ENCODE peak calls at places on chromosomes 11 and 22, in four cellular contexts. F is prostate gland, V is RWPE2, O is neuronal stem cell. E is an unnamed sample.

GRCh38 chr11:35548925-35549561 is 23.6 kb upstream of the PAMR1 start:
- DNase-seq in O (peak; percentile 88), V (no peak), F (no peak), E (no peak)

GRCh38 chr11:69301491-69302401 is 7.8 kb downstream of the MYEOV start:
- DNase-seq in V (peak; percentile 90), O (no peak), F (no peak), E (no peak)

GRCh38 chr11:64406221-64406946 is 47.4 kb downstream of the RPS6KA4 start:
- DNase-seq in F (no peak), O (no peak), V (no peak), E (no peak)

GRCh38 chr11:127939000-127939399 is 648.4 kb downstream of the ETS1 start:
- DNase-seq in F (no peak), V (no peak), O (no peak), E (no peak)

GRCh38 chr11:9315078-9315688 is 790 bp upstream of the TMEM41B start:
- DNase-seq in F (no peak), O (no peak), V (no peak), E (no peak)

GRCh38 chr11:14451825-14452224 is 47.8 kb downstream of the COPB1 start:
- DNase-seq in O (no peak), F (no peak), V (no peak), E (no peak)

GRCh38 chr11:123054301-123055065 is 7.5 kb downstream of the HSPA8 start:
- DNase-seq in V (no peak), O (peak; percentile 64), F (peak; percentile 44), E (no peak)

GRCh38 chr11:118045191-118045590 is 31.7 kb upstream of the TMPRSS4 start:
- DNase-seq in V (no peak), O (no peak), F (no peak), E (no peak)

GRCh38 chr11:120303004-120303637 is 22.0 kb upstream of the TLCD5 start:
- DNase-seq in F (peak; percentile 60), V (no peak), O (peak; percentile 78), E (peak; percentile 16)

GRCh38 chr11:93591247-93591898 is 48.2 kb upstream of the SMCO4 start:
- DNase-seq in F (no peak), O (no peak), V (no peak), E (no peak)

GRCh38 chr11:63165710-63166310 is 21.8 kb upstream of the SLC22A24 start:
- DNase-seq in F (no peak), O (no peak), V (no peak), E (no peak)

GRCh38 chr11:123640029-123640428 is 14.4 kb downstream of the SCN3B start:
- DNase-seq in F (no peak), V (no peak), O (no peak), E (no peak)

DNA sequence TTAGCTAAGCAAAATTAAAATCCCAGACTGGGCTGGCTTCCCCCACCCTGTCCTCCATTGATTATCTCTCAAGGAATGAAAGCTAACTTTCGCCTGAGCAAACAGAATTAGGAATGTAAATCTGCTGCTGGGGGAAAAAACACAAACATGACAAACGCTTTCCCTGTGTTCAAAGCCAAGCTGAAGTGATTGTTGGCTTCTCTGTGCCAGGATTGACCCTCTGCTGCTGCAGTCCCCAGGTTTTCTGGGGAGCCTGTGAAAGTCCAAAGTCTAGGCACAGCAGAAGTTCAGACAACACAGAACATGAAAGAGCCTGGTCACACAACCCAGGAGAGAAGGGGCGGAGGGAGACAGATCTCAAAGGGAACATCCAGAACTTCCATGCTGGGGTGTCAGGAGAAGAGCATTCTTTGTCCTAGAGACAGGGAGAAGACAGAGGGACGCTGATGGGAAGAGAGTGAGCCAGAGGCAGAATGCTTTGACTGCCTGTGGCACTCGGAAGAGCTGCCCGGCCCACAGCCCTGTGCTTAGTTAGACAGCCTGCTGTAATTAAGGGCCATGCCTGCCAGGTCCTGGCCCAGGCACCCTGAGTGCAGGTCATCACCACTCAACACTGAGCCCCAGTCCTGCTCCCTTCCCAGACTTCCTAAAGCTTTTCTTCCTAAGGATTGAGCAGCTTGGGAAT is 6.9 kb downstream of the PATZ1 start:
- DNase-seq in V (no peak), O (no peak), F (no peak), E (no peak)
- H3K27ac ChIP-seq in V (no peak overlapping the region), O (no peak overlapping the region), F (no peak overlapping the region), E (peak overlapping the region; percentile 8)

DNA sequence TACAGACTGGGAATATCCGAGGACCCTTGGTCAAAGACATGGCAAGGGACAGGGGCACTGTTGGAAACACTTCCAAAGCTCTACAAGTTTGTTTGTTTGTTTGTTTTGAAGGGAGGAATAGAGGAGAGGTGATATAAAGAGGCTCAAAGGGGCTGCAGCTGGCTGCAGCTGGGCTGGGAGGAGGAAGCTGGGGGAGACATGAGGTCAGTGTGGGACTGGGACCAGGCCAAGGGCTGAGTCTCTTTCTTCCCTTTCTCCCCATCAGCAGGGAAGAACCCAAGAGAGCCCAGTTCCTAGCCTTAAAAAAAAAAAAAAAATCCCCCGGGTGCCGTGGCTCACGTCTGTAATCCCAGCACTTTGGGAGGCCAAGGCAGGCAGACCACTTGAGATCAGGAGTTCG is 5.0 kb downstream of the RHOG start:
- DNase-seq in F (no peak), V (no peak), O (no peak), E (no peak)
- H3K4me1 ChIP-seq in F (no peaks in the 10 kb centered on the region), V (peaks cover 3% of the 10 kb centered on the region), O (peaks cover 19% of the 10 kb centered on the region), E (peaks cover 81% of the 10 kb centered on the region)

GRCh38 chr11:71252434-71252781 is at the start of gene SHANK2:
- DNase-seq in V (no peak), F (peak; percentile 34), O (no peak), E (no peak)

GRCh38 chr11:71251159-71251721 is 1.1 kb downstream of the SHANK2 start:
- DNase-seq in F (peak; percentile 43), V (no peak), O (no peak), E (no peak)

GRCh38 chr11:71251761-71252433 is 480 bp downstream of the SHANK2 start:
- DNase-seq in V (no peak), O (peak; percentile 63), F (peak; percentile 43), E (no peak)

GRCh38 chr11:71253794-71254193 is 1.4 kb upstream of the SHANK2 start:
- DNase-seq in V (no peak), O (no peak), F (no peak), E (no peak)

GRCh38 chr11:71252782-71253730 is 679 bp upstream of the SHANK2 start:
- DNase-seq in F (peak; percentile 48), O (no peak), V (no peak), E (no peak)
- H3K4me3 ChIP-seq in F (peak overlapping the region; percentile 71), O (peak overlapping the region; percentile 89), V (peak overlapping the region; percentile 75), E (no peak overlapping the region)

GRCh38 chr22:40021401-40022000 is 26.7 kb downstream of the FAM83F start:
- DNase-seq in F (no peak), V (no peak), O (no peak), E (no peak)

GRCh38 chr22:40022536-40023225 is 27.9 kb downstream of the FAM83F start:
- DNase-seq in F (peak; percentile 92), V (no peak), O (no peak), E (no peak)

GRCh38 chr22:40024201-40025061 is 29.7 kb downstream of the FAM83F start:
- DNase-seq in V (no peak), F (peak; percentile 69), O (peak; percentile 67), E (peak; percentile 21)

GRCh38 chr22:40020956-40021355 is 26.2 kb downstream of the FAM83F start:
- DNase-seq in F (no peak), V (no peak), O (no peak), E (no peak)

GRCh38 chr22:40023226-40023925 is 28.6 kb downstream of the FAM83F start:
- DNase-seq in F (no peak), O (no peak), V (no peak), E (no peak)
- H3K27ac ChIP-seq in F (peak overlapping the region; percentile 67), O (no peak overlapping the region), V (peak overlapping the region; percentile 60), E (no peak overlapping the region)

DNA sequence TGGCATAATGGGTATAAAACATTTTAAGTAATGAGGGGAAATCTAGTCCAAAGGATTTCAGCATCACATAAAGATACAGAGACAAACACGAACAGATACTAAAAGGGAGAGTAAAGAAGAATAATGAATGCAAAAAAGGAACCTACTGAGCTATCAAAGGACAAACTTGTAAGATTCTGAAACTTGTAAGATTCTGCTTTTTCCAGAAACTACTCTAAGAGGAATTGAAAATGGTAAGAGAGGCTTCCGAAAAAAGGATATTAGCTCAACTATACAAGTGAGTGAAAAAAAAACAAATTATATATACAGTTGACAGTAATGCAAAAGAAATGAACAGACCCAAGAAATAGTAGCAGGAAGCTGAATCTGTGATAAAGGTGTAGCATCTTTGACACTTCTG is 37.7 kb downstream of the POLD3 start:
- DNase-seq in O (no peak), V (no peak), F (no peak), E (no peak)
- H3K4me1 ChIP-seq in O (no peaks in the 10 kb centered on the region), V (peaks cover 38% of the 10 kb centered on the region), F (no peaks in the 10 kb centered on the region), E (no peaks in the 10 kb centered on the region)